ENCODE peak calls at places on chromosomes 6 and 20, in ten cellular contexts. S, X, P, D, B, Q, V, O, M and K are unnamed samples.
A peak's percentile ranks its signal among the peaks of the same experiment; 100 is the strongest.

GRCh38 chr20:13649548-13649947 is 10.8 kb upstream of the TASP1 start:
- DNase-seq in S (peak; percentile 7), X (no peak), P (no peak), D (no peak), B (no peak), Q (no peak), V (peak; percentile 77), O (no peak), M (no peak), K (no peak)

GRCh38 chr6:7621761-7622160 is 31.8 kb downstream of the SNRNP48 start:
- DNase-seq in S (peak; percentile 84), X (no peak), P (no peak), D (no peak), B (no peak), Q (no peak), V (no peak), O (no peak), M (no peak), K (no peak)

GRCh38 chr20:3712279-3712873 is at the start of gene SIGLEC1:
- DNase-seq in S (no peak), X (no peak), P (no peak), D (no peak), B (no peak), Q (peak; percentile 34), V (peak; percentile 87), O (no peak), M (peak; percentile 87), K (no peak)

GRCh38 chr6:139080255-139080920 is 51.8 kb downstream of the ABRACL start:
- DNase-seq in S (no peak), X (peak; percentile 81), P (no peak), D (no peak), B (no peak), Q (no peak), V (no peak), O (peak; percentile 59), M (no peak), K (no peak)

GRCh38 chr6:151293621-151294020 is 53.9 kb downstream of the AKAP12 start:
- DNase-seq in S (no peak), X (no peak), P (no peak), D (no peak), B (no peak), Q (no peak), V (no peak), O (no peak), M (no peak), K (no peak)

GRCh38 chr6:33631971-33632585 is 11.0 kb downstream of the ITPR3 start:
- DNase-seq in S (no peak), X (no peak), P (no peak), D (no peak), B (no peak), Q (peak; percentile 38), V (no peak), O (no peak), M (no peak), K (no peak)

GRCh38 chr6:71419954-71420692 is 131.5 kb downstream of the OGFRL1 start:
- DNase-seq in S (no peak), X (no peak), P (no peak), D (peak; percentile 10), B (no peak), Q (peak; percentile 61), V (peak; percentile 83), O (no peak), M (no peak), K (peak; percentile 63)

GRCh38 chr6:112330071-112330876 is 16.9 kb upstream of the RFPL4B start:
- DNase-seq in S (peak; percentile 59), X (peak; percentile 84), P (no peak), D (no peak), B (no peak), Q (no peak), V (no peak), O (peak; percentile 74), M (no peak), K (peak; percentile 59)

GRCh38 chr6:53436904-53437303 is 88.2 kb upstream of the ELOVL5 start:
- DNase-seq in S (peak; percentile 18), X (no peak), P (no peak), D (no peak), B (no peak), Q (no peak), V (no peak), O (no peak), M (no peak), K (no peak)

GRCh38 chr6:14620522-14620921 is 502.9 kb downstream of the CD83 start:
- DNase-seq in S (no peak), X (no peak), P (no peak), D (no peak), B (no peak), Q (no peak), V (no peak), O (no peak), M (no peak), K (no peak)

GRCh38 chr20:57260959-57261357 is 5.5 kb downstream of the BMP7 start:
- DNase-seq in S (no peak), X (no peak), P (no peak), D (no peak), B (no peak), Q (no peak), V (no peak), O (no peak), M (no peak), K (no peak)

GRCh38 chr6:36839819-36840379 is 655 bp upstream of the CPNE5 start:
- DNase-seq in S (peak; percentile 16), X (no peak), P (no peak), D (peak; percentile 60), B (no peak), Q (peak; percentile 30), V (peak; percentile 80), O (no peak), M (no peak), K (peak; percentile 67)

GRCh38 chr20:57960803-57961575 is 251.2 kb upstream of the PMEPA1 start:
- DNase-seq in S (no peak), X (no peak), P (no peak), D (no peak), B (no peak), Q (no peak), V (no peak), O (no peak), M (no peak), K (no peak)

GRCh38 chr20:61731363-61732181 is 334.1 kb downstream of the TAF4 start:
- DNase-seq in S (no peak), X (peak; percentile 14), P (no peak), D (no peak), B (no peak), Q (no peak), V (peak; percentile 22), O (no peak), M (no peak), K (no peak)

GRCh38 chr6:33288942-33289783 is at the start of the genes PFDN6 and WDR46:
- DNase-seq in S (peak; percentile 89), X (peak; percentile 90), P (peak; percentile 80), D (peak; percentile 94), B (peak; percentile 84), Q (peak; percentile 84), V (peak; percentile 74), O (peak; percentile 85), M (no peak), K (peak; percentile 82)

GRCh38 chr20:43583982-43584432 is 6.7 kb upstream of the IFT52 start:
- DNase-seq in S (peak; percentile 98), X (peak; percentile 90), P (peak; percentile 86), D (no peak), B (peak; percentile 80), Q (peak; percentile 56), V (peak; percentile 77), O (peak; percentile 68), M (no peak), K (peak; percentile 55)

GRCh38 chr6:29702519-29703103 is 20.6 kb upstream of the HLA-F start:
- DNase-seq in S (peak; percentile 15), X (peak; percentile 25), P (no peak), D (peak; percentile 66), B (no peak), Q (peak; percentile 46), V (peak; percentile 91), O (no peak), M (no peak), K (peak; percentile 91)

GRCh38 chr20:54649511-54649962 is 174.1 kb downstream of the DOK5 start:
- DNase-seq in S (peak; percentile 84), X (peak; percentile 77), P (peak; percentile 1), D (peak; percentile 52), B (peak; percentile 58), Q (peak; percentile 92), V (peak; percentile 67), O (peak; percentile 52), M (no peak), K (peak; percentile 92)
- TF ChIP-seq CTCF in S (peak; percentile 79), X (peak; percentile 78), P (peak; percentile 89), D (peak; percentile 83), B (peak; percentile 83), Q (peak; percentile 62), V (peak; percentile 73), O (peak; percentile 90), M (peak; percentile 71), K (peak; percentile 88)

DNA sequence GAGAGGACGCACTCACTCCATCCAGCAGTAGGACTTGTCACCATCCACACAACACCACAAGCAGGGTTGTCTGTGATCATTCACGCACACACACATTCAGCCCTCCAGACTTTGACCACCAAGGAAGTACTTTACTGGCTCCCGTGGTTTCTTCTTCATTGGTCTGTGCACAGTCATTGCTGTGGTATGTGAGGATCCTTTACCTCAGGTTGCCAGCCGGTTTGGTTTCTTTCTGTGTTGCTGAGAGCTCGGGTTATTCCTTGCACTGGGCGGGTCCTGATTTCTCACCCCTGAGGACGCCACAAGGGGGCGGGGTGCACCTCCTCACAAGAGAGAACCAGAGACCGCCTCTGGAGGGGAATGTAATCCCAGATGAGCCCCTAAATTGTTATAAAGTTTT is 11.2 kb downstream of the SLC35A1 start:
- DNase-seq in S (no peak), X (peak; percentile 35), P (peak; percentile 10), D (no peak), B (no peak), Q (no peak), V (no peak), O (peak; percentile 37), M (no peak), K (no peak)
- TF ChIP-seq CTCF in S (no peak), X (no peak), P (peak; percentile 3), D (no peak), B (no peak), Q (no peak), V (no peak), O (no peak), M (no peak), K (no peak)

GRCh38 chr20:15930324-15931305 is 642.6 kb downstream of the KIF16B start:
- DNase-seq in S (no peak), X (peak; percentile 71), P (peak; percentile 11), D (no peak), B (no peak), Q (no peak), V (no peak), O (peak; percentile 95), M (no peak), K (no peak)
- TF ChIP-seq CTCF in S (no peak), X (peak; percentile 58), P (peak; percentile 64), D (peak; percentile 25), B (peak; percentile 65), Q (peak; percentile 52), V (no peak), O (peak; percentile 80), M (peak; percentile 31), K (no peak)

DNA sequence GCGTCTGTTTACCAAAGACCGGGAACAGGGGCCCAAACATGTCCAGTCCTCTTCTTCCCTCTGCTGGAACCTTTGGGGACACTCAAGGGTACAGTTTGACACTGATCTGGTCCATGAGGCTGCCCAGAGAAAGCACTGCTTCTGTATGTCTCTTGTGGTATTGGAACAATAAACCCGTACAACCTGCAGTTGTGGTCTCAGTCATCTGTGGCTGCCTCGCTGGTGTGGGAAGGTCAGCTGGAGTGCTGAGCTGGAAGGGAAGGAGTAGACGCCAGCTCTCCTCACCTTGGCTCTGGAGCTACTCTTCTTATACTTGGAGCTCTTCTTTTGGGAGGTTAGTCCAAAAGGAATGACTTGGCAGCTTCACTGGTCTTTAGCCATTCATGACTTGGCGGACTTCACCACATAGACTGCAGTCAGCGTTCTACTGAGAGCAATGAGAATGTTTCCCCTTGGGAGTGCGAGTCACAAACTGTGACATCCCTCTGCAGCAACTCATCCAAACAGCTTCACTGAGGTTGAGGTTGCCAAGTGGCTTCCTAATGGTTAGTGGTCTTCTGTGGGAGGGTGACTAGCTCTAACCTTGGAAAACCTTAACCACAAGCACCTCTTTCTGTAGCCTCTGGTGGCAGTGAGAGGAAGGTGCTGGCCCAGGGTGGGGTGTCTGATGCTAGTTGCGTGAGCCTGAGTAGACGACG is 81.2 kb downstream of the ASXL1 start:
- DNase-seq in S (peak; percentile 86), X (no peak), P (peak; percentile 53), D (no peak), B (no peak), Q (no peak), V (no peak), O (no peak), M (no peak), K (no peak)
- TF ChIP-seq CTCF in S (peak; percentile 42), X (no peak), P (no peak), D (no peak), B (peak; percentile 16), Q (no peak), V (no peak), O (no peak), M (no peak), K (peak; percentile 12)